ENCODE peak calls at places on chromosomes 3 and 15, in four cellular contexts. One of them, this sample, is unnamed.

GRCh38 chr3:24475945-24476344 is 18.7 kb downstream of the THRB start:
- DNase-seq in A549: no peak
- DNase-seq in HepG2: no peak
- DNase-seq in K562: no peak
- DNase-seq in this sample: no peak

GRCh38 chr3:52533623-52534280 is at the start of gene NT5DC2:
- DNase-seq in A549: peak
- DNase-seq in HepG2: peak
- DNase-seq in K562: peak
- DNase-seq in this sample: peak

GRCh38 chr3:126781406-126781805 is 77.4 kb downstream of the CHCHD6 start:
- DNase-seq in A549: no peak
- DNase-seq in HepG2: no peak
- DNase-seq in K562: no peak
- DNase-seq in this sample: no peak

GRCh38 chr3:81302045-81302444 is 459.4 kb downstream of the GBE1 start:
- DNase-seq in A549: peak
- DNase-seq in HepG2: peak
- DNase-seq in K562: peak
- DNase-seq in this sample: peak

GRCh38 chr3:2851835-2852234 is 258.3 kb downstream of the IL5RA start:
- DNase-seq in A549: no peak
- DNase-seq in HepG2: no peak
- DNase-seq in K562: no peak
- DNase-seq in this sample: no peak

GRCh38 chr3:127027061-127027735 is 44.3 kb downstream of the PLXNA1 start:
- DNase-seq in A549: no peak
- DNase-seq in HepG2: no peak
- DNase-seq in K562: no peak
- DNase-seq in this sample: no peak

GRCh38 chr3:86723433-86723832 is 267.5 kb downstream of the VGLL3 start:
- DNase-seq in A549: no peak
- DNase-seq in HepG2: no peak
- DNase-seq in K562: no peak
- DNase-seq in this sample: no peak

GRCh38 chr15:73240864-73241499 is 127.8 kb downstream of the HCN4 start:
- DNase-seq in A549: peak
- DNase-seq in HepG2: peak
- DNase-seq in K562: peak
- DNase-seq in this sample: peak

GRCh38 chr3:190671658-190672057 is 157.8 kb downstream of the IL1RAP start:
- DNase-seq in A549: no peak
- DNase-seq in HepG2: no peak
- DNase-seq in K562: no peak
- DNase-seq in this sample: no peak

GRCh38 chr3:138084196-138084595 is 31.2 kb downstream of the DZIP1L start:
- DNase-seq in A549: no peak
- DNase-seq in HepG2: no peak
- DNase-seq in K562: no peak
- DNase-seq in this sample: no peak

GRCh38 chr3:127800508-127800907 is 21.8 kb downstream of the MGLL start:
- DNase-seq in A549: no peak
- DNase-seq in HepG2: no peak
- DNase-seq in K562: no peak
- DNase-seq in this sample: peak

GRCh38 chr15:51368751-51369450 is 27.4 kb downstream of the GLDN start:
- DNase-seq in A549: peak
- DNase-seq in HepG2: peak
- DNase-seq in K562: no peak
- DNase-seq in this sample: no peak

GRCh38 chr15:76963596-76963995 is 31.3 kb upstream of the PSTPIP1 start:
- DNase-seq in A549: no peak
- DNase-seq in HepG2: peak
- DNase-seq in K562: peak
- DNase-seq in this sample: no peak

GRCh38 chr15:70741107-70741511 is 22.2 kb downstream of the UACA start:
- DNase-seq in A549: peak
- DNase-seq in HepG2: peak
- DNase-seq in K562: no peak
- DNase-seq in this sample: peak

GRCh38 chr3:26307192-26307591 is 315.4 kb upstream of the LRRC3B start:
- DNase-seq in A549: no peak
- DNase-seq in HepG2: no peak
- DNase-seq in K562: no peak
- DNase-seq in this sample: peak

GRCh38 chr15:40092416-40093223 is 16.1 kb downstream of the BMF start:
- DNase-seq in A549: no peak
- DNase-seq in HepG2: peak
- DNase-seq in K562: no peak
- DNase-seq in this sample: no peak

GRCh38 chr3:126544596-126545281 is 14.0 kb downstream of the C3orf22 start:
- DNase-seq in A549: no peak
- DNase-seq in HepG2: no peak
- DNase-seq in K562: no peak
- DNase-seq in this sample: no peak

GRCh38 chr3:155979746-155980145 is 109.3 kb downstream of the GMPS start:
- DNase-seq in A549: no peak
- DNase-seq in HepG2: no peak
- DNase-seq in K562: no peak
- DNase-seq in this sample: no peak

GRCh38 chr3:185715091-185715490 is 109.8 kb downstream of the IGF2BP2 start:
- DNase-seq in A549: no peak
- DNase-seq in HepG2: no peak
- DNase-seq in K562: no peak
- DNase-seq in this sample: no peak

GRCh38 chr3:98339031-98339430 is 14.6 kb upstream of the OR5K4 start:
- DNase-seq in A549: no peak
- DNase-seq in HepG2: no peak
- DNase-seq in K562: no peak
- DNase-seq in this sample: no peak

GRCh38 chr3:50550079-50550736 is 17.3 kb downstream of the C3orf18 start:
- DNase-seq in A549: peak
- DNase-seq in HepG2: peak
- DNase-seq in K562: peak
- DNase-seq in this sample: peak

GRCh38 chr3:189276481-189277190 is 104.9 kb downstream of the TPRG1 start:
- DNase-seq in A549: no peak
- DNase-seq in HepG2: no peak
- DNase-seq in K562: no peak
- DNase-seq in this sample: peak

GRCh38 chr3:174862666-174863065 is 3.5 kb downstream of the NAALADL2 start:
- DNase-seq in A549: no peak
- DNase-seq in HepG2: no peak
- DNase-seq in K562: no peak
- DNase-seq in this sample: no peak

GRCh38 chr3:32452009-32452408 is 50.6 kb downstream of the CMTM6 start:
- DNase-seq in A549: no peak
- DNase-seq in HepG2: no peak
- DNase-seq in K562: no peak
- DNase-seq in this sample: no peak
- H3K4me3 ChIP-seq in A549: no peak
- H3K4me3 ChIP-seq in HepG2: no peak
- H3K4me3 ChIP-seq in K562: no peak
- H3K4me3 ChIP-seq in this sample: no peak

GRCh38 chr15:82569834-82570233 is 29.6 kb upstream of the RPS17 start:
- DNase-seq in A549: no peak
- DNase-seq in HepG2: no peak
- DNase-seq in K562: no peak
- DNase-seq in this sample: no peak

GRCh38 chr15:82572311-82572710 is 32.1 kb upstream of the RPS17 start:
- DNase-seq in A549: no peak
- DNase-seq in HepG2: no peak
- DNase-seq in K562: no peak
- DNase-seq in this sample: no peak

GRCh38 chr15:82570721-82571519 is 30.7 kb upstream of the RPS17 start:
- DNase-seq in A549: no peak
- DNase-seq in HepG2: no peak
- DNase-seq in K562: no peak
- DNase-seq in this sample: no peak

GRCh38 chr15:82572986-82573385 is 32.7 kb upstream of the RPS17 start:
- DNase-seq in A549: no peak
- DNase-seq in HepG2: no peak
- DNase-seq in K562: no peak
- DNase-seq in this sample: no peak

GRCh38 chr15:82571722-82572222 is 31.5 kb upstream of the RPS17 start:
- DNase-seq in A549: no peak
- DNase-seq in HepG2: no peak
- DNase-seq in K562: peak
- DNase-seq in this sample: no peak
- TF ChIP-seq MYC in A549: no peak
- TF ChIP-seq MYC in HepG2: no peak
- TF ChIP-seq MYC in K562: peak
- TF ChIP-seq MYC in this sample: no peak

GRCh38 chr15:82835391-82835917 is 26.0 kb downstream of the WHAMM start:
- DNase-seq in A549: no peak
- DNase-seq in HepG2: no peak
- DNase-seq in K562: no peak
- DNase-seq in this sample: no peak
- H3K4me3 ChIP-seq in A549: no peak
- H3K4me3 ChIP-seq in HepG2: no peak
- H3K4me3 ChIP-seq in K562: no peak
- H3K4me3 ChIP-seq in this sample: no peak

DNA sequence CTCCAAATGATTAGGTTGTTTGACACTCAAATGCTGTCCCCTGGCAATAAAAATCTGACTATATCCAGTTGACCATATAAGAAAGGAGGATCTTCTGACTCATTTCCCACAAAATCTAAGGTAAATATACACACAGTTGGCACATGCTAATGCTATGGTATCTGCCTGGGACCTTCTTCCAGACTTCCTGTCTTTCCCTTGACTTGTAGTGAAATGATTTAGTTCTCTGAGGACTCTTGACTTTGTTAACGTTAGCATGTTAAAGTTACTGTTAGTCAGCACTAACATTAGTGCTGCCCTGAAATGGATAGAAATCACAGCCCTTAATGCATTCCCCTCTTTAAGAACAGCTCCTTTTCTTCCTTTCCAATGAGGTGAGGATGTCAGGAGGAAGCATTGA is 124.3 kb upstream of the LSAMP start:
- DNase-seq in A549: no peak
- DNase-seq in HepG2: no peak
- DNase-seq in K562: no peak
- DNase-seq in this sample: no peak
- TF ChIP-seq MYC in A549: no peak
- TF ChIP-seq MYC in HepG2: no peak
- TF ChIP-seq MYC in K562: no peak
- TF ChIP-seq MYC in this sample: no peak

GRCh38 chr15:74995779-74996765 is 709 bp downstream of the SCAMP5 start:
- DNase-seq in A549: no peak
- DNase-seq in HepG2: peak
- DNase-seq in K562: no peak
- DNase-seq in this sample: no peak

GRCh38 chr15:74995182-74995778 is at the start of gene SCAMP5:
- DNase-seq in A549: peak
- DNase-seq in HepG2: peak
- DNase-seq in K562: peak
- DNase-seq in this sample: peak

GRCh38 chr15:74992619-74993018 is 2.7 kb upstream of the SCAMP5 start:
- DNase-seq in A549: no peak
- DNase-seq in HepG2: no peak
- DNase-seq in K562: no peak
- DNase-seq in this sample: no peak

GRCh38 chr15:74994236-74994635 is 1.1 kb upstream of the SCAMP5 start:
- DNase-seq in A549: no peak
- DNase-seq in HepG2: no peak
- DNase-seq in K562: no peak
- DNase-seq in this sample: no peak

DNA sequence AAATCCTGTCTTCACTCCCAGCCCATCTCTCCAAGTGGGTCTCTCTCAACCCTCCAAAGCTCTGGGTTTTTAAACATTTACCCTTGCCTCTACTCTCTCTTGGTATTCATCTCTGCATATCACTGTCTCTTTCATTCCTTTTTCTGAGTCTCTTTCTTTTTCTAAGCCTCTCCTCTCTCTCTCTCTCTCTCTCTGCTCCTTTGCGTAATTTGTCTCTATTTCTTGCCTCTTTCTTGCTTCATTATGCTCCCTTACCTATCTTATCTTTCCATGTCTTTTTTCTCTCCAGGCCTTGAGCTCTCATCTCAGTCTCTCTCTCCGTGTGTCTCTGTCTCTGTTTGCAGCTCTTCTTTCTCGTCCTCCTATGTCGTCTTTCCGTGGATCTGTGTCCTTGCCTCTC is 678 bp upstream of the SCAMP5 start:
- DNase-seq in A549: no peak
- DNase-seq in HepG2: no peak
- DNase-seq in K562: no peak
- DNase-seq in this sample: no peak
- H3K4me3 ChIP-seq in A549: peak
- H3K4me3 ChIP-seq in HepG2: peak
- H3K4me3 ChIP-seq in K562: no peak
- H3K4me3 ChIP-seq in this sample: no peak

GRCh38 chr15:33089878-33090757 is 104.4 kb downstream of the FMN1 start:
- DNase-seq in A549: no peak
- DNase-seq in HepG2: no peak
- DNase-seq in K562: no peak
- DNase-seq in this sample: no peak
- TF ChIP-seq MYC in A549: no peak
- TF ChIP-seq MYC in HepG2: no peak
- TF ChIP-seq MYC in K562: no peak
- TF ChIP-seq MYC in this sample: no peak